ENCODE peak calls at places on chromosomes 5 and 9, in ten cellular contexts. One of them, this sample, is unnamed.

GRCh38 chr5:4216142-4216541 is 620.5 kb downstream of the IRX1 start:
- DNase-seq in HT1080: no peak
- DNase-seq in AG20443: no peak
- DNase-seq in aorta: no peak
- DNase-seq in stimulated activated CD4-positive, alpha-beta T cell treated with anti-CD3 and anti-CD28 coated beads, Interleukin-1b, Interleukin-23, amount 100 ng/mL, for 1 hour: no peak
- DNase-seq in mucosa of descending colon: no peak
- DNase-seq in AG09309: no peak
- DNase-seq in activated CD8-positive, alpha-beta memory T cell treated with anti-CD3 and anti-CD28 coated beads, Interleukin-2, amount 50 U/mL, for 48 hours: no peak
- DNase-seq in GM03348: no peak
- DNase-seq in HT-29: no peak
- DNase-seq in this sample: no peak

GRCh38 chr5:134055015-134055414 is 50.2 kb upstream of the VDAC1 start:
- DNase-seq in AG09309: no peak
- DNase-seq in mucosa of descending colon: no peak
- DNase-seq in GM03348: no peak
- DNase-seq in stimulated activated CD4-positive, alpha-beta T cell treated with anti-CD3 and anti-CD28 coated beads, Interleukin-1b, Interleukin-23, amount 100 ng/mL, for 1 hour: no peak
- DNase-seq in aorta: no peak
- DNase-seq in AG20443: no peak
- DNase-seq in activated CD8-positive, alpha-beta memory T cell treated with anti-CD3 and anti-CD28 coated beads, Interleukin-2, amount 50 U/mL, for 48 hours: no peak
- DNase-seq in HT1080: no peak
- DNase-seq in HT-29: no peak
- DNase-seq in this sample: no peak

GRCh38 chr5:54366707-54367106 is 56.3 kb upstream of the ARL15 start:
- DNase-seq in stimulated activated CD4-positive, alpha-beta T cell treated with anti-CD3 and anti-CD28 coated beads, Interleukin-1b, Interleukin-23, amount 100 ng/mL, for 1 hour: no peak
- DNase-seq in HT-29: no peak
- DNase-seq in activated CD8-positive, alpha-beta memory T cell treated with anti-CD3 and anti-CD28 coated beads, Interleukin-2, amount 50 U/mL, for 48 hours: no peak
- DNase-seq in HT1080: no peak
- DNase-seq in AG09309: no peak
- DNase-seq in AG20443: no peak
- DNase-seq in aorta: no peak
- DNase-seq in GM03348: no peak
- DNase-seq in mucosa of descending colon: no peak
- DNase-seq in this sample: no peak

GRCh38 chr9:86645303-86645702 is 291.1 kb upstream of the TUT7 start:
- DNase-seq in stimulated activated CD4-positive, alpha-beta T cell treated with anti-CD3 and anti-CD28 coated beads, Interleukin-1b, Interleukin-23, amount 100 ng/mL, for 1 hour: no peak
- DNase-seq in activated CD8-positive, alpha-beta memory T cell treated with anti-CD3 and anti-CD28 coated beads, Interleukin-2, amount 50 U/mL, for 48 hours: no peak
- DNase-seq in GM03348: no peak
- DNase-seq in HT1080: no peak
- DNase-seq in HT-29: no peak
- DNase-seq in mucosa of descending colon: no peak
- DNase-seq in aorta: no peak
- DNase-seq in AG20443: no peak
- DNase-seq in AG09309: no peak
- DNase-seq in this sample: no peak

GRCh38 chr5:148998174-148998797 is 64.6 kb downstream of the SH3TC2 start:
- DNase-seq in mucosa of descending colon: peak; percentile 80
- DNase-seq in GM03348: peak; percentile 61
- DNase-seq in HT-29: peak; percentile 90
- DNase-seq in AG09309: no peak
- DNase-seq in aorta: no peak
- DNase-seq in AG20443: peak; percentile 49
- DNase-seq in activated CD8-positive, alpha-beta memory T cell treated with anti-CD3 and anti-CD28 coated beads, Interleukin-2, amount 50 U/mL, for 48 hours: no peak
- DNase-seq in stimulated activated CD4-positive, alpha-beta T cell treated with anti-CD3 and anti-CD28 coated beads, Interleukin-1b, Interleukin-23, amount 100 ng/mL, for 1 hour: no peak
- DNase-seq in HT1080: peak; percentile 72
- DNase-seq in this sample: peak; percentile 83

GRCh38 chr5:38695021-38695961 is 138.8 kb upstream of the LIFR start:
- DNase-seq in mucosa of descending colon: no peak
- DNase-seq in AG09309: no peak
- DNase-seq in GM03348: no peak
- DNase-seq in HT-29: no peak
- DNase-seq in aorta: no peak
- DNase-seq in stimulated activated CD4-positive, alpha-beta T cell treated with anti-CD3 and anti-CD28 coated beads, Interleukin-1b, Interleukin-23, amount 100 ng/mL, for 1 hour: no peak
- DNase-seq in activated CD8-positive, alpha-beta memory T cell treated with anti-CD3 and anti-CD28 coated beads, Interleukin-2, amount 50 U/mL, for 48 hours: no peak
- DNase-seq in HT1080: no peak
- DNase-seq in AG20443: no peak
- DNase-seq in this sample: no peak

GRCh38 chr5:143889986-143890385 is 78.0 kb downstream of the HMHB1 start:
- DNase-seq in stimulated activated CD4-positive, alpha-beta T cell treated with anti-CD3 and anti-CD28 coated beads, Interleukin-1b, Interleukin-23, amount 100 ng/mL, for 1 hour: no peak
- DNase-seq in GM03348: peak; percentile 58
- DNase-seq in mucosa of descending colon: no peak
- DNase-seq in HT-29: no peak
- DNase-seq in AG20443: peak; percentile 68
- DNase-seq in AG09309: peak; percentile 96
- DNase-seq in HT1080: no peak
- DNase-seq in aorta: no peak
- DNase-seq in activated CD8-positive, alpha-beta memory T cell treated with anti-CD3 and anti-CD28 coated beads, Interleukin-2, amount 50 U/mL, for 48 hours: no peak
- DNase-seq in this sample: no peak

GRCh38 chr9:131627326-131627845 is 82.1 kb downstream of the PRRT1B start:
- DNase-seq in GM03348: no peak
- DNase-seq in HT-29: no peak
- DNase-seq in mucosa of descending colon: no peak
- DNase-seq in AG09309: peak; percentile 35
- DNase-seq in activated CD8-positive, alpha-beta memory T cell treated with anti-CD3 and anti-CD28 coated beads, Interleukin-2, amount 50 U/mL, for 48 hours: no peak
- DNase-seq in AG20443: peak; percentile 31
- DNase-seq in HT1080: peak; percentile 40
- DNase-seq in aorta: no peak
- DNase-seq in stimulated activated CD4-positive, alpha-beta T cell treated with anti-CD3 and anti-CD28 coated beads, Interleukin-1b, Interleukin-23, amount 100 ng/mL, for 1 hour: no peak
- DNase-seq in this sample: no peak

GRCh38 chr5:34923694-34924461 is 5.5 kb upstream of the DNAJC21 start:
- DNase-seq in activated CD8-positive, alpha-beta memory T cell treated with anti-CD3 and anti-CD28 coated beads, Interleukin-2, amount 50 U/mL, for 48 hours: no peak
- DNase-seq in HT-29: peak; percentile 92
- DNase-seq in GM03348: peak; percentile 63
- DNase-seq in aorta: no peak
- DNase-seq in stimulated activated CD4-positive, alpha-beta T cell treated with anti-CD3 and anti-CD28 coated beads, Interleukin-1b, Interleukin-23, amount 100 ng/mL, for 1 hour: no peak
- DNase-seq in mucosa of descending colon: no peak
- DNase-seq in AG09309: peak; percentile 48
- DNase-seq in AG20443: peak; percentile 63
- DNase-seq in HT1080: peak; percentile 91
- DNase-seq in this sample: peak; percentile 79

GRCh38 chr9:16728128-16728505 is 142.4 kb downstream of the BNC2 start:
- DNase-seq in GM03348: no peak
- DNase-seq in AG09309: no peak
- DNase-seq in AG20443: no peak
- DNase-seq in stimulated activated CD4-positive, alpha-beta T cell treated with anti-CD3 and anti-CD28 coated beads, Interleukin-1b, Interleukin-23, amount 100 ng/mL, for 1 hour: no peak
- DNase-seq in activated CD8-positive, alpha-beta memory T cell treated with anti-CD3 and anti-CD28 coated beads, Interleukin-2, amount 50 U/mL, for 48 hours: no peak
- DNase-seq in HT-29: no peak
- DNase-seq in HT1080: peak; percentile 16
- DNase-seq in mucosa of descending colon: no peak
- DNase-seq in aorta: no peak
- DNase-seq in this sample: peak; percentile 2

GRCh38 chr5:17004441-17005086 is 68.5 kb upstream of the MYO10 start:
- DNase-seq in aorta: no peak
- DNase-seq in mucosa of descending colon: no peak
- DNase-seq in stimulated activated CD4-positive, alpha-beta T cell treated with anti-CD3 and anti-CD28 coated beads, Interleukin-1b, Interleukin-23, amount 100 ng/mL, for 1 hour: no peak
- DNase-seq in HT-29: no peak
- DNase-seq in HT1080: no peak
- DNase-seq in AG20443: no peak
- DNase-seq in AG09309: no peak
- DNase-seq in GM03348: no peak
- DNase-seq in activated CD8-positive, alpha-beta memory T cell treated with anti-CD3 and anti-CD28 coated beads, Interleukin-2, amount 50 U/mL, for 48 hours: no peak
- DNase-seq in this sample: no peak

GRCh38 chr5:102296229-102296817 is at the start of gene SLCO4C1:
- DNase-seq in HT-29: no peak
- DNase-seq in AG20443: peak; percentile 66
- DNase-seq in HT1080: peak; percentile 47
- DNase-seq in aorta: peak; percentile 90
- DNase-seq in AG09309: no peak
- DNase-seq in activated CD8-positive, alpha-beta memory T cell treated with anti-CD3 and anti-CD28 coated beads, Interleukin-2, amount 50 U/mL, for 48 hours: peak; percentile 87
- DNase-seq in stimulated activated CD4-positive, alpha-beta T cell treated with anti-CD3 and anti-CD28 coated beads, Interleukin-1b, Interleukin-23, amount 100 ng/mL, for 1 hour: peak; percentile 25
- DNase-seq in mucosa of descending colon: peak; percentile 92
- DNase-seq in GM03348: peak; percentile 32
- DNase-seq in this sample: peak; percentile 95

GRCh38 chr5:91382530-91383026 is 539 bp downstream of the ARRDC3 start:
- DNase-seq in aorta: no peak
- DNase-seq in activated CD8-positive, alpha-beta memory T cell treated with anti-CD3 and anti-CD28 coated beads, Interleukin-2, amount 50 U/mL, for 48 hours: no peak
- DNase-seq in GM03348: no peak
- DNase-seq in mucosa of descending colon: peak; percentile 64
- DNase-seq in AG20443: no peak
- DNase-seq in AG09309: no peak
- DNase-seq in HT-29: peak; percentile 84
- DNase-seq in stimulated activated CD4-positive, alpha-beta T cell treated with anti-CD3 and anti-CD28 coated beads, Interleukin-1b, Interleukin-23, amount 100 ng/mL, for 1 hour: no peak
- DNase-seq in HT1080: peak; percentile 45
- DNase-seq in this sample: peak; percentile 80

GRCh38 chr5:140318778-140319177 is 15.9 kb upstream of the PFDN1 start:
- DNase-seq in GM03348: no peak
- DNase-seq in activated CD8-positive, alpha-beta memory T cell treated with anti-CD3 and anti-CD28 coated beads, Interleukin-2, amount 50 U/mL, for 48 hours: no peak
- DNase-seq in HT-29: no peak
- DNase-seq in HT1080: no peak
- DNase-seq in stimulated activated CD4-positive, alpha-beta T cell treated with anti-CD3 and anti-CD28 coated beads, Interleukin-1b, Interleukin-23, amount 100 ng/mL, for 1 hour: no peak
- DNase-seq in AG20443: no peak
- DNase-seq in AG09309: no peak
- DNase-seq in aorta: no peak
- DNase-seq in mucosa of descending colon: peak; percentile 33
- DNase-seq in this sample: no peak

GRCh38 chr5:145855842-145856267 is 17.0 kb downstream of the GRXCR2 start:
- DNase-seq in HT1080: no peak
- DNase-seq in mucosa of descending colon: no peak
- DNase-seq in AG09309: no peak
- DNase-seq in HT-29: peak; percentile 83
- DNase-seq in stimulated activated CD4-positive, alpha-beta T cell treated with anti-CD3 and anti-CD28 coated beads, Interleukin-1b, Interleukin-23, amount 100 ng/mL, for 1 hour: no peak
- DNase-seq in activated CD8-positive, alpha-beta memory T cell treated with anti-CD3 and anti-CD28 coated beads, Interleukin-2, amount 50 U/mL, for 48 hours: no peak
- DNase-seq in aorta: no peak
- DNase-seq in GM03348: no peak
- DNase-seq in AG20443: peak; percentile 9
- DNase-seq in this sample: peak; percentile 79

GRCh38 chr5:89320889-89321288 is 437.9 kb upstream of the MEF2C start:
- DNase-seq in mucosa of descending colon: no peak
- DNase-seq in GM03348: no peak
- DNase-seq in aorta: no peak
- DNase-seq in HT-29: no peak
- DNase-seq in stimulated activated CD4-positive, alpha-beta T cell treated with anti-CD3 and anti-CD28 coated beads, Interleukin-1b, Interleukin-23, amount 100 ng/mL, for 1 hour: no peak
- DNase-seq in activated CD8-positive, alpha-beta memory T cell treated with anti-CD3 and anti-CD28 coated beads, Interleukin-2, amount 50 U/mL, for 48 hours: no peak
- DNase-seq in AG20443: no peak
- DNase-seq in HT1080: no peak
- DNase-seq in AG09309: no peak
- DNase-seq in this sample: no peak

GRCh38 chr5:158727108-158727507 is 372.6 kb downstream of the EBF1 start:
- DNase-seq in stimulated activated CD4-positive, alpha-beta T cell treated with anti-CD3 and anti-CD28 coated beads, Interleukin-1b, Interleukin-23, amount 100 ng/mL, for 1 hour: no peak
- DNase-seq in aorta: no peak
- DNase-seq in mucosa of descending colon: no peak
- DNase-seq in GM03348: no peak
- DNase-seq in HT1080: no peak
- DNase-seq in AG20443: no peak
- DNase-seq in HT-29: no peak
- DNase-seq in activated CD8-positive, alpha-beta memory T cell treated with anti-CD3 and anti-CD28 coated beads, Interleukin-2, amount 50 U/mL, for 48 hours: no peak
- DNase-seq in AG09309: no peak
- DNase-seq in this sample: peak; percentile 30

GRCh38 chr5:32707394-32707997 is 3.6 kb upstream of the NPR3 start:
- DNase-seq in aorta: no peak
- DNase-seq in activated CD8-positive, alpha-beta memory T cell treated with anti-CD3 and anti-CD28 coated beads, Interleukin-2, amount 50 U/mL, for 48 hours: no peak
- DNase-seq in stimulated activated CD4-positive, alpha-beta T cell treated with anti-CD3 and anti-CD28 coated beads, Interleukin-1b, Interleukin-23, amount 100 ng/mL, for 1 hour: no peak
- DNase-seq in GM03348: peak; percentile 55
- DNase-seq in HT-29: peak; percentile 40
- DNase-seq in HT1080: peak; percentile 21
- DNase-seq in mucosa of descending colon: no peak
- DNase-seq in AG09309: no peak
- DNase-seq in AG20443: peak; percentile 38
- DNase-seq in this sample: peak; percentile 22

GRCh38 chr9:90842984-90843383 is 41.4 kb downstream of the SYK start:
- DNase-seq in HT1080: no peak
- DNase-seq in aorta: no peak
- DNase-seq in HT-29: no peak
- DNase-seq in stimulated activated CD4-positive, alpha-beta T cell treated with anti-CD3 and anti-CD28 coated beads, Interleukin-1b, Interleukin-23, amount 100 ng/mL, for 1 hour: no peak
- DNase-seq in AG09309: no peak
- DNase-seq in AG20443: no peak
- DNase-seq in GM03348: no peak
- DNase-seq in activated CD8-positive, alpha-beta memory T cell treated with anti-CD3 and anti-CD28 coated beads, Interleukin-2, amount 50 U/mL, for 48 hours: no peak
- DNase-seq in mucosa of descending colon: no peak
- DNase-seq in this sample: no peak

GRCh38 chr9:119802621-119803020 is 433.4 kb upstream of the BRINP1 start:
- DNase-seq in stimulated activated CD4-positive, alpha-beta T cell treated with anti-CD3 and anti-CD28 coated beads, Interleukin-1b, Interleukin-23, amount 100 ng/mL, for 1 hour: no peak
- DNase-seq in GM03348: peak; percentile 81
- DNase-seq in AG20443: peak; percentile 90
- DNase-seq in HT1080: peak; percentile 8
- DNase-seq in AG09309: peak; percentile 23
- DNase-seq in aorta: peak; percentile 83
- DNase-seq in activated CD8-positive, alpha-beta memory T cell treated with anti-CD3 and anti-CD28 coated beads, Interleukin-2, amount 50 U/mL, for 48 hours: no peak
- DNase-seq in mucosa of descending colon: peak; percentile 13
- DNase-seq in HT-29: no peak
- DNase-seq in this sample: peak; percentile 80

GRCh38 chr5:149212203-149212951 is 59.3 kb upstream of the AFAP1L1 start:
- DNase-seq in activated CD8-positive, alpha-beta memory T cell treated with anti-CD3 and anti-CD28 coated beads, Interleukin-2, amount 50 U/mL, for 48 hours: no peak
- DNase-seq in AG20443: peak; percentile 94
- DNase-seq in HT1080: peak; percentile 98
- DNase-seq in aorta: no peak
- DNase-seq in AG09309: peak; percentile 91
- DNase-seq in stimulated activated CD4-positive, alpha-beta T cell treated with anti-CD3 and anti-CD28 coated beads, Interleukin-1b, Interleukin-23, amount 100 ng/mL, for 1 hour: no peak
- DNase-seq in HT-29: peak; percentile 17
- DNase-seq in GM03348: peak; percentile 86
- DNase-seq in mucosa of descending colon: peak; percentile 26
- DNase-seq in this sample: peak; percentile 7

GRCh38 chr9:127928232-127929043 is 2.1 kb downstream of the PIP5KL1 start:
- DNase-seq in GM03348: no peak
- DNase-seq in aorta: no peak
- DNase-seq in stimulated activated CD4-positive, alpha-beta T cell treated with anti-CD3 and anti-CD28 coated beads, Interleukin-1b, Interleukin-23, amount 100 ng/mL, for 1 hour: no peak
- DNase-seq in activated CD8-positive, alpha-beta memory T cell treated with anti-CD3 and anti-CD28 coated beads, Interleukin-2, amount 50 U/mL, for 48 hours: no peak
- DNase-seq in HT1080: no peak
- DNase-seq in mucosa of descending colon: no peak
- DNase-seq in AG09309: no peak
- DNase-seq in HT-29: no peak
- DNase-seq in AG20443: no peak
- DNase-seq in this sample: peak; percentile 61

GRCh38 chr5:154820383-154820782 is 30.0 kb downstream of the FAXDC2 start:
- DNase-seq in activated CD8-positive, alpha-beta memory T cell treated with anti-CD3 and anti-CD28 coated beads, Interleukin-2, amount 50 U/mL, for 48 hours: no peak
- DNase-seq in aorta: no peak
- DNase-seq in AG20443: no peak
- DNase-seq in mucosa of descending colon: no peak
- DNase-seq in HT1080: no peak
- DNase-seq in AG09309: no peak
- DNase-seq in stimulated activated CD4-positive, alpha-beta T cell treated with anti-CD3 and anti-CD28 coated beads, Interleukin-1b, Interleukin-23, amount 100 ng/mL, for 1 hour: no peak
- DNase-seq in GM03348: no peak
- DNase-seq in HT-29: no peak
- DNase-seq in this sample: no peak

GRCh38 chr5:72604111-72604792 is 97.0 kb upstream of the ZNF366 start:
- DNase-seq in activated CD8-positive, alpha-beta memory T cell treated with anti-CD3 and anti-CD28 coated beads, Interleukin-2, amount 50 U/mL, for 48 hours: no peak
- DNase-seq in GM03348: no peak
- DNase-seq in HT1080: no peak
- DNase-seq in HT-29: no peak
- DNase-seq in stimulated activated CD4-positive, alpha-beta T cell treated with anti-CD3 and anti-CD28 coated beads, Interleukin-1b, Interleukin-23, amount 100 ng/mL, for 1 hour: no peak
- DNase-seq in AG09309: no peak
- DNase-seq in AG20443: no peak
- DNase-seq in aorta: no peak
- DNase-seq in mucosa of descending colon: no peak
- DNase-seq in this sample: no peak

GRCh38 chr5:31983851-31984250 is 190.3 kb downstream of the GOLPH3 start:
- DNase-seq in AG20443: peak; percentile 61
- DNase-seq in HT-29: no peak
- DNase-seq in activated CD8-positive, alpha-beta memory T cell treated with anti-CD3 and anti-CD28 coated beads, Interleukin-2, amount 50 U/mL, for 48 hours: no peak
- DNase-seq in aorta: no peak
- DNase-seq in stimulated activated CD4-positive, alpha-beta T cell treated with anti-CD3 and anti-CD28 coated beads, Interleukin-1b, Interleukin-23, amount 100 ng/mL, for 1 hour: no peak
- DNase-seq in AG09309: peak; percentile 11
- DNase-seq in mucosa of descending colon: no peak
- DNase-seq in HT1080: no peak
- DNase-seq in GM03348: peak; percentile 68
- DNase-seq in this sample: no peak

GRCh38 chr9:27548055-27548741 is 18.6 kb upstream of the MOB3B start:
- DNase-seq in AG09309: no peak
- DNase-seq in AG20443: peak; percentile 44
- DNase-seq in aorta: no peak
- DNase-seq in mucosa of descending colon: peak; percentile 25
- DNase-seq in stimulated activated CD4-positive, alpha-beta T cell treated with anti-CD3 and anti-CD28 coated beads, Interleukin-1b, Interleukin-23, amount 100 ng/mL, for 1 hour: no peak
- DNase-seq in GM03348: peak; percentile 52
- DNase-seq in activated CD8-positive, alpha-beta memory T cell treated with anti-CD3 and anti-CD28 coated beads, Interleukin-2, amount 50 U/mL, for 48 hours: no peak
- DNase-seq in HT-29: peak; percentile 55
- DNase-seq in HT1080: peak; percentile 51
- DNase-seq in this sample: peak; percentile 57

GRCh38 chr5:177133119-177133844 is at the start of gene NSD1:
- DNase-seq in AG20443: peak; percentile 95
- DNase-seq in HT-29: peak; percentile 86
- DNase-seq in activated CD8-positive, alpha-beta memory T cell treated with anti-CD3 and anti-CD28 coated beads, Interleukin-2, amount 50 U/mL, for 48 hours: peak; percentile 94
- DNase-seq in GM03348: peak; percentile 93
- DNase-seq in AG09309: no peak
- DNase-seq in HT1080: no peak
- DNase-seq in stimulated activated CD4-positive, alpha-beta T cell treated with anti-CD3 and anti-CD28 coated beads, Interleukin-1b, Interleukin-23, amount 100 ng/mL, for 1 hour: peak; percentile 81
- DNase-seq in aorta: peak; percentile 96
- DNase-seq in mucosa of descending colon: peak; percentile 89
- DNase-seq in this sample: peak; percentile 93

This sample was measured in DMS53.